ENCODE peak calls at places on chromosomes 2 and 18, in five cellular contexts. One of them, this sample, is unnamed.

GRCh38 chr2:30679416-30680088 is 127.7 kb downstream of the CAPN13 start:
- DNase-seq in brain microvascular endothelial cell: peak
- DNase-seq in heart left ventricle: no peak
- DNase-seq in HL-60: no peak
- DNase-seq in fibroblast of lung: peak
- DNase-seq in this sample: no peak

GRCh38 chr2:13543550-13543949 is 826.8 kb downstream of the TRIB2 start:
- DNase-seq in brain microvascular endothelial cell: no peak
- DNase-seq in heart left ventricle: no peak
- DNase-seq in HL-60: no peak
- DNase-seq in fibroblast of lung: no peak
- DNase-seq in this sample: no peak

GRCh38 chr18:38633333-38633732 is 1067.7 kb upstream of the CELF4 start:
- DNase-seq in brain microvascular endothelial cell: no peak
- DNase-seq in heart left ventricle: no peak
- DNase-seq in HL-60: no peak
- DNase-seq in fibroblast of lung: no peak
- DNase-seq in this sample: no peak

GRCh38 chr18:76491801-76492668 is 3.0 kb downstream of the ZNF516 start:
- DNase-seq in brain microvascular endothelial cell: peak
- DNase-seq in heart left ventricle: peak
- DNase-seq in HL-60: peak
- DNase-seq in fibroblast of lung: peak
- DNase-seq in this sample: no peak

GRCh38 chr2:55567298-55567697 is 47.8 kb downstream of the CFAP36 start:
- DNase-seq in brain microvascular endothelial cell: no peak
- DNase-seq in heart left ventricle: no peak
- DNase-seq in HL-60: no peak
- DNase-seq in fibroblast of lung: no peak
- DNase-seq in this sample: no peak

GRCh38 chr2:128469875-128470274 is 151.2 kb upstream of the HS6ST1 start:
- DNase-seq in brain microvascular endothelial cell: no peak
- DNase-seq in heart left ventricle: no peak
- DNase-seq in HL-60: no peak
- DNase-seq in fibroblast of lung: no peak
- DNase-seq in this sample: no peak

GRCh38 chr2:128646691-128647090 is 328.0 kb upstream of the HS6ST1 start:
- DNase-seq in brain microvascular endothelial cell: no peak
- DNase-seq in heart left ventricle: no peak
- DNase-seq in HL-60: no peak
- DNase-seq in fibroblast of lung: no peak
- DNase-seq in this sample: no peak

GRCh38 chr18:43350176-43350575 is 72.9 kb upstream of the SYT4 start:
- DNase-seq in brain microvascular endothelial cell: no peak
- DNase-seq in heart left ventricle: no peak
- DNase-seq in HL-60: no peak
- DNase-seq in fibroblast of lung: no peak
- DNase-seq in this sample: no peak

GRCh38 chr2:234986866-234987720 is 35.3 kb downstream of the SH3BP4 start:
- DNase-seq in brain microvascular endothelial cell: peak
- DNase-seq in heart left ventricle: no peak
- DNase-seq in HL-60: no peak
- DNase-seq in fibroblast of lung: peak
- DNase-seq in this sample: no peak

GRCh38 chr2:15410884-15411283 is 150.2 kb downstream of the NBAS start:
- DNase-seq in brain microvascular endothelial cell: no peak
- DNase-seq in heart left ventricle: no peak
- DNase-seq in HL-60: no peak
- DNase-seq in fibroblast of lung: no peak
- DNase-seq in this sample: no peak

GRCh38 chr2:64562148-64562784 is 38.1 kb downstream of the AFTPH start:
- DNase-seq in brain microvascular endothelial cell: no peak
- DNase-seq in heart left ventricle: no peak
- DNase-seq in HL-60: peak
- DNase-seq in fibroblast of lung: no peak
- DNase-seq in this sample: no peak

GRCh38 chr18:50429207-50429948 is 54.5 kb downstream of the SKA1 start:
- DNase-seq in brain microvascular endothelial cell: peak
- DNase-seq in heart left ventricle: no peak
- DNase-seq in HL-60: peak
- DNase-seq in fibroblast of lung: no peak
- DNase-seq in this sample: no peak

GRCh38 chr2:25419678-25420242 is 78.0 kb upstream of the DNMT3A start:
- DNase-seq in brain microvascular endothelial cell: no peak
- DNase-seq in heart left ventricle: no peak
- DNase-seq in HL-60: no peak
- DNase-seq in fibroblast of lung: no peak
- DNase-seq in this sample: no peak

GRCh38 chr2:99571609-99572344 is 82.0 kb upstream of the REV1 start:
- DNase-seq in brain microvascular endothelial cell: no peak
- DNase-seq in heart left ventricle: no peak
- DNase-seq in HL-60: no peak
- DNase-seq in fibroblast of lung: peak
- DNase-seq in this sample: no peak

GRCh38 chr2:69010437-69011194 is 2.4 kb upstream of the ANTXR1 start:
- DNase-seq in brain microvascular endothelial cell: no peak
- DNase-seq in heart left ventricle: no peak
- DNase-seq in HL-60: no peak
- DNase-seq in fibroblast of lung: no peak
- DNase-seq in this sample: peak

GRCh38 chr2:68320118-68320641 is 431 bp upstream of the CNRIP1 start:
- DNase-seq in brain microvascular endothelial cell: no peak
- DNase-seq in heart left ventricle: peak
- DNase-seq in HL-60: no peak
- DNase-seq in fibroblast of lung: peak
- DNase-seq in this sample: no peak

DNA sequence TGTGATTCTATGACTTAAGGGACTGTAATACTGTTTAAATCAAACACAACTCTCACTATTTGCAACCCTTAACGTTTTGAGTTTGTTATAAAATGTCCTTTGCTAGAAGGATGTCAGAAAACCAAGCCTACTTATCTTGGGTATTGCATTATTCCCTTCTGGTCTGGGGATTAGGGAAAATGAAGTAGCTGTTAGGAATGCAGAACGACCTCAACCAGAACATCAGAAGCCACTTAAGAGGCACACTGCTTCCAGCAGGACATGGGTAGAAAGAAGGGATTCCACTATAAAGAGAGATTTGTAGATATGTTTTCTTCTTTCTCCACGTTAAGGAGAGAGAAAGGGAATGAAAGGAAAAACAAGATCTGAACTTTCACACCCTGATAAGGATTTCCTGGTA is 101.2 kb downstream of the SETBP1 start:
- DNase-seq in brain microvascular endothelial cell: peak
- DNase-seq in heart left ventricle: no peak
- DNase-seq in HL-60: no peak
- DNase-seq in fibroblast of lung: peak
- DNase-seq in this sample: no peak
- H3K27ac ChIP-seq in brain microvascular endothelial cell: no peak
- H3K27ac ChIP-seq in heart left ventricle: peak
- H3K27ac ChIP-seq in HL-60: no peak
- H3K27ac ChIP-seq in fibroblast of lung: no peak
- H3K27ac ChIP-seq in this sample: no peak

GRCh38 chr2:217412299-217412698 is 552.4 kb upstream of the TNP1 start:
- DNase-seq in brain microvascular endothelial cell: no peak
- DNase-seq in heart left ventricle: no peak
- DNase-seq in HL-60: no peak
- DNase-seq in fibroblast of lung: no peak
- DNase-seq in this sample: no peak

GRCh38 chr2:217413193-217413592 is 553.3 kb upstream of the TNP1 start:
- DNase-seq in brain microvascular endothelial cell: no peak
- DNase-seq in heart left ventricle: no peak
- DNase-seq in HL-60: no peak
- DNase-seq in fibroblast of lung: no peak
- DNase-seq in this sample: no peak

GRCh38 chr2:217409939-217410820 is 550.3 kb upstream of the TNP1 start:
- DNase-seq in brain microvascular endothelial cell: no peak
- DNase-seq in heart left ventricle: no peak
- DNase-seq in HL-60: no peak
- DNase-seq in fibroblast of lung: no peak
- DNase-seq in this sample: no peak

GRCh38 chr2:217414429-217414828 is 554.6 kb upstream of the TNP1 start:
- DNase-seq in brain microvascular endothelial cell: no peak
- DNase-seq in heart left ventricle: no peak
- DNase-seq in HL-60: no peak
- DNase-seq in fibroblast of lung: no peak
- DNase-seq in this sample: no peak

DNA sequence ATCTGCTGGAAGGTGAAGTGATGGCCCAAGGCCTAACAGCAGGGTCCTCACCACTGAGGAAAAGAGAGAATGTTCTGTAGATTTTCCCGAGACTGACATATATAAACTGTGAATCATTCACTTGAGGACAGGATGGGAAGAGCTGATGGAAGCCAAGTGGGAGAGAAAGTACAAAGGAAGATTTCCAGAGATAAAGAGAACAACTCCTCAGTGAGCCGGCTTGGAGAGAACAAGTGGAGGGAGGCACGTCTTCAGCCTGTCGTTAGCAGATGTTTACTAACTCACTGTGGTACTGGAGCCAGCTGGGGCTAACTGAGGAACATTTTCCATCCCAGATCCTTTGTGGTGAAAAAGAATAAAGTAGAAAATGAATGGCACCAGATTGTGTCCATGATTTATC is 552.9 kb upstream of the TNP1 start:
- DNase-seq in brain microvascular endothelial cell: no peak
- DNase-seq in heart left ventricle: peak
- DNase-seq in HL-60: no peak
- DNase-seq in fibroblast of lung: peak
- DNase-seq in this sample: no peak
- H3K27ac ChIP-seq in brain microvascular endothelial cell: no peak
- H3K27ac ChIP-seq in heart left ventricle: peak
- H3K27ac ChIP-seq in HL-60: no peak
- H3K27ac ChIP-seq in fibroblast of lung: peak
- H3K27ac ChIP-seq in this sample: no peak

GRCh38 chr2:238313289-238313990 is 6.9 kb upstream of the TRAF3IP1 start:
- DNase-seq in brain microvascular endothelial cell: no peak
- DNase-seq in heart left ventricle: no peak
- DNase-seq in HL-60: no peak
- DNase-seq in fibroblast of lung: no peak
- DNase-seq in this sample: no peak
- H3K27ac ChIP-seq in brain microvascular endothelial cell: no peak
- H3K27ac ChIP-seq in heart left ventricle: no peak
- H3K27ac ChIP-seq in HL-60: no peak
- H3K27ac ChIP-seq in fibroblast of lung: no peak
- H3K27ac ChIP-seq in this sample: no peak

DNA sequence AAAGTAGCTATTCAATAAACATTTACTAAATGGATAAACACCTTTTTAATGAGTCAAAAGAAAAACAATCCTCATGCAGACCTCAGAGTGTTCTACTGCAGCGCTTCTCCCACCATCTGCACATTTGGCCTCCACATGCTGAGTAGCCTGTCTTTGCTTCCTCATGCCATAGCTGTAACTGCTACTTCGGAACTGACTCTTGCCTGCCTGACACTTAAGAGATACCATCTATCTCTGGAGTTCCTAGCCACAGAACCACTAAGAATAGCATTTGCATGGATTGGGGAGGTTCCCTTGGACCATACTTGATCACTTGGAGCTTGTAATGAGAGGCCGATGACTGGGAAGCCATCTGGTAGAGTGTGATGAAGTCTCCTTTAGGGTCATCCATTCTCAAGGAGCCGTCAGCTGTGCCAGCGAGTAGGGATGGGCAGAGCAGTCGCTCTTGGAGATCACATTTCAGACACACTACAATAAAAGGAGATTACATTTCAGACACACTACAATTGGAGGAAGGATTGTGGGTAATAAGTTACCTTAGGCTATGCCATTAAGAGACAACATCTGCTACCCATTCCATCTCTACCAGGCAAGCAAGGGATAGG is 21.7 kb downstream of the DOK1 start:
- DNase-seq in brain microvascular endothelial cell: no peak
- DNase-seq in heart left ventricle: no peak
- DNase-seq in HL-60: peak
- DNase-seq in fibroblast of lung: peak
- DNase-seq in this sample: no peak
- H3K27ac ChIP-seq in brain microvascular endothelial cell: no peak
- H3K27ac ChIP-seq in heart left ventricle: no peak
- H3K27ac ChIP-seq in HL-60: peak
- H3K27ac ChIP-seq in fibroblast of lung: peak
- H3K27ac ChIP-seq in this sample: peak

GRCh38 chr2:167132906-167133555 is 244.8 kb downstream of the XIRP2 start:
- DNase-seq in brain microvascular endothelial cell: no peak
- DNase-seq in heart left ventricle: no peak
- DNase-seq in HL-60: no peak
- DNase-seq in fibroblast of lung: no peak
- DNase-seq in this sample: no peak

GRCh38 chr2:167133614-167134013 is 245.3 kb downstream of the XIRP2 start:
- DNase-seq in brain microvascular endothelial cell: no peak
- DNase-seq in heart left ventricle: no peak
- DNase-seq in HL-60: no peak
- DNase-seq in fibroblast of lung: no peak
- DNase-seq in this sample: no peak

GRCh38 chr2:167134381-167135072 is 246.2 kb downstream of the XIRP2 start:
- DNase-seq in brain microvascular endothelial cell: peak
- DNase-seq in heart left ventricle: no peak
- DNase-seq in HL-60: no peak
- DNase-seq in fibroblast of lung: peak
- DNase-seq in this sample: no peak

GRCh38 chr2:167135691-167136090 is 247.4 kb downstream of the XIRP2 start:
- DNase-seq in brain microvascular endothelial cell: no peak
- DNase-seq in heart left ventricle: no peak
- DNase-seq in HL-60: no peak
- DNase-seq in fibroblast of lung: peak
- DNase-seq in this sample: no peak

DNA sequence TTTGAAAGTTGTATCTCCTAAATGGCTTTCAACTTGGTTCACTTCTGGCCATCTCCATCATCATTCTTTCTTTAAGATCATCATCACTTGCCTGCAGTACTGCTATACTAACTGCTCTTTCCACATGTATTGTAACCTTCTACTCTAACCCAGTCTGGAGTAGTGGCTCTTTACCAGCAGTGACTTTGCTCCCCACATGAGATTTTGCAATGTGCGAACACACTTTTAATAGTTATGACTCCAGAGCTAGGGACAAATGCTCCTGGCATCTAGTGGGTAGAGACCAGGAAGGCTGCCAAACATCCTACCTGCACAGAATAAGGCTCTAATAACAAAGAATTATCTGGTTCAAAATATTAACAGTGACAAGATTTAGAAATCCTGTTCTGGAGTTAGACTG is 243.8 kb downstream of the XIRP2 start:
- DNase-seq in brain microvascular endothelial cell: no peak
- DNase-seq in heart left ventricle: no peak
- DNase-seq in HL-60: no peak
- DNase-seq in fibroblast of lung: no peak
- DNase-seq in this sample: no peak
- H3K27ac ChIP-seq in brain microvascular endothelial cell: no peak
- H3K27ac ChIP-seq in heart left ventricle: no peak
- H3K27ac ChIP-seq in HL-60: no peak
- H3K27ac ChIP-seq in fibroblast of lung: no peak
- H3K27ac ChIP-seq in this sample: no peak

This sample was measured in left lung.